ENCODE peak calls at places on chromosomes 13 and 19, in six cellular contexts. V, I, C, L, P and D are unnamed samples.

GRCh38 chr19:35090795-35091214 is 24.8 kb upstream of the FXYD3 start:
- DNase-seq in C (no peak), I (no peak), V (no peak), L (no peak), P (no peak), D (no peak)

GRCh38 chr19:40356681-40357595 is 8.4 kb downstream of the PLD3 start:
- DNase-seq in L (peak), C (no peak), I (no peak), P (no peak), V (peak), D (no peak)

GRCh38 chr13:110640591-110641029 is 25.3 kb downstream of the NAXD start:
- DNase-seq in L (peak), C (no peak), V (peak), P (peak), I (no peak), D (no peak)

GRCh38 chr13:47168086-47168485 is 271.2 kb upstream of the HTR2A start:
- DNase-seq in V (peak), L (peak), P (no peak), C (no peak), I (no peak), D (no peak)

GRCh38 chr13:71704650-71705049 is 162.4 kb downstream of the DACH1 start:
- DNase-seq in P (no peak), C (no peak), V (no peak), L (no peak), I (no peak), D (no peak)

GRCh38 chr19:14375055-14375581 is 6.1 kb upstream of the ADGRE5 start:
- DNase-seq in V (no peak), I (peak), L (no peak), P (peak), C (peak), D (no peak)

GRCh38 chr13:44713793-44714469 is 137.8 kb upstream of the TSC22D1 start:
- DNase-seq in P (no peak), V (peak), C (no peak), I (no peak), L (peak), D (no peak)

GRCh38 chr13:108850706-108851105 is 221.3 kb downstream of the MYO16 start:
- DNase-seq in P (no peak), L (no peak), I (no peak), C (no peak), V (no peak), D (no peak)

GRCh38 chr19:19115954-19116353 is 22.3 kb downstream of the TMEM161A start:
- DNase-seq in C (peak), P (peak), L (peak), I (peak), V (no peak), D (no peak)

GRCh38 chr19:13748169-13748884 is 16.0 kb upstream of the MRI1 start:
- DNase-seq in L (peak), V (peak), P (no peak), I (no peak), C (peak), D (no peak)

GRCh38 chr13:28355822-28356371 is 139.0 kb downstream of the FLT1 start:
- DNase-seq in L (peak), V (peak), C (no peak), I (no peak), P (no peak), D (no peak)

GRCh38 chr13:111210488-111210887 is 95.4 kb downstream of the ARHGEF7 start:
- DNase-seq in V (peak), P (peak), C (no peak), I (no peak), L (peak), D (no peak)

GRCh38 chr19:422213-422916 is 13.4 kb upstream of the C2CD4C start:
- DNase-seq in C (no peak), P (no peak), V (no peak), L (no peak), I (no peak), D (no peak)

GRCh38 chr13:38042771-38043170 is 173.2 kb upstream of the TRPC4 start:
- DNase-seq in C (no peak), V (peak), P (no peak), I (no peak), L (peak), D (no peak)

GRCh38 chr13:112809332-112810310 is 119.8 kb downstream of the ATP11A start:
- DNase-seq in V (no peak), L (no peak), C (no peak), P (no peak), I (no peak), D (no peak)

GRCh38 chr13:99527346-99527745 is 26.1 kb downstream of the TM9SF2 start:
- DNase-seq in V (no peak), L (no peak), I (no peak), P (no peak), C (no peak), D (no peak)

GRCh38 chr13:107192289-107192688 is 624.4 kb upstream of the ARGLU1 start:
- DNase-seq in V (peak), I (no peak), C (no peak), P (no peak), L (peak), D (no peak)

GRCh38 chr19:13539332-13539731 is 33.1 kb upstream of the CACNA1A start:
- DNase-seq in L (no peak), C (no peak), P (no peak), I (no peak), V (no peak), D (no peak)

GRCh38 chr13:44218501-44219240 is 155.0 kb upstream of the SERP2 start:
- DNase-seq in P (peak), L (peak), I (no peak), V (no peak), C (peak), D (peak)

GRCh38 chr13:106318941-106319411 is 216.5 kb downstream of the EFNB2 start:
- DNase-seq in I (no peak), C (no peak), V (peak), P (no peak), L (peak), D (no peak)

GRCh38 chr19:29680447-29680846 is 15.2 kb downstream of the PLEKHF1 start:
- DNase-seq in V (no peak), L (no peak), P (peak), C (peak), I (peak), D (no peak)

GRCh38 chr19:4443188-4443587 is 14.4 kb downstream of the UBXN6 start:
- DNase-seq in V (no peak), P (no peak), C (no peak), I (no peak), L (no peak), D (no peak)

GRCh38 chr13:45101327-45102018 is 18.8 kb upstream of the GTF2F2 start:
- DNase-seq in L (no peak), C (no peak), P (no peak), V (no peak), I (no peak), D (no peak)

GRCh38 chr19:9729162-9729561 is 39.4 kb downstream of the ZNF846 start:
- DNase-seq in V (no peak), I (no peak), P (no peak), C (no peak), L (no peak), D (no peak)

GRCh38 chr19:3849092-3849491 is 19.7 kb downstream of the ZFR2 start:
- DNase-seq in L (peak), I (peak), P (no peak), V (no peak), C (peak), D (no peak)

GRCh38 chr19:55638864-55639359 is 1.9 kb upstream of the ZNF580 start:
- DNase-seq in P (peak), I (peak), C (peak), L (peak), V (peak), D (no peak)
- TF ChIP-seq CTCF in P (no peak), I (peak), C (no peak), L (peak), V (peak), D (no peak)

DNA sequence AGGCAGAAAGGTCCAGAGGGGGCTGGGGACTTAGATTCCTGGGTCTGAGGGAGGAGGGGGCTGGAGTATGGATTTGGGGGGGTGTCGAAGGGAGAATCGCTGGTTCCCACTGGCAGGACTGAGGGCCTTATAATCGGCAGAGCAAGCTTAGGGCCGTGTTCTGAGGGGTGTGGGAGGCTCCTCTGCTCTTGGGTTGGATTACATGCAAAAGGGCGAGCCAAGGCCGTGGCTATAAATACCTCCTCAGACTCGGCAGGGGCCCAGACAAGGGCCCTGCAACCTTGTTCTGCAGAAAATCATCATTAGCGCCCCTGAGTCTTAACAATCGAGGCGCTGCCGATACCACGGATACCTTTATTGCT is 707 bp upstream of the MAMSTR start:
- DNase-seq in V (no peak), P (no peak), C (no peak), I (no peak), L (no peak), D (no peak)
- TF ChIP-seq CTCF in V (no peak), P (no peak), C (no peak), I (no peak), L (no peak), D (no peak)

DNA sequence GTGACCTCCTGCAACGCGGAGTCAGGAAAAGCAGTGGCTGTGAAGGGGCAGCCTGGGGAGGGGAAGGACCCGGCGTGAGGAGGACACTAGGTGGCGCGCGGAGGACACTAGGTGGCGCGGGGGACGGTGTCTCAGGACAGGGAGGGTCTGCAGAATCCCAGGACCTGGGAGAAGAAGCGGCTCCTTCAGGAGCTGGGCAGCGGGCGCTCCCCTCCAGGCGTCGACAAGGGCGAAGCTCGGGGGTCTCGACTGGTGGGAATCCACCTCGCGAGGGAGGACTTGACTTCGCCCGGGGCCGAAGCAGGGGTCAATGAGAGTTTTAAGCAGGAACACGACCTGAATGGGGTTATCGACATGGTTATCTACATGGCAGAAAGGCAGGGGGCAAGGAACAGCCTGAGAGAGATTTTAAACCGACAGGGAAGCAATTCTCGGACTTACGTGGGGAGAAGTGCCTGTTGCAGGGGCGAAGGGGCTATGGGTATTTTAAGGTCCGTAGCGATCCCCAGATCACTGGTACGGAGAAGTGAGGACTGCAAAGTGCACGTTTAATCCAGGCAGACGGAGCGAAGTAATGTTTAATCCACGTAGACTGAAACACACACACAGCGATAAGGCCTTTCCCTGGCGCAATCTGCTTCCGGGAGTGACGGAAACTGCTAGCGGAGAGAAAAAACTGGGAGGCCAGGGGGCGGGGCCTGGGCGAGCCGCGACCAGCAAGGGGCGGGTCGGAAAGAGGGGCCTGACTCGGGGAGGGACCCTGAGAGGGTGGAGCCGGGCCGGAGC is at the start of gene ZNF616:
- DNase-seq in C (peak), V (peak), L (peak), I (peak), P (peak), D (peak)
- TF ChIP-seq CTCF in C (peak), V (peak), L (peak), I (peak), P (peak), D (peak)

GRCh38 chr13:40013554-40013953 is 358.1 kb downstream of the COG6 start:
- DNase-seq in C (no peak), L (peak), P (no peak), I (no peak), V (no peak), D (no peak)

GRCh38 chr13:40016953-40017660 is 361.6 kb downstream of the COG6 start:
- DNase-seq in L (no peak), C (no peak), V (no peak), I (no peak), P (no peak), D (no peak)

DNA sequence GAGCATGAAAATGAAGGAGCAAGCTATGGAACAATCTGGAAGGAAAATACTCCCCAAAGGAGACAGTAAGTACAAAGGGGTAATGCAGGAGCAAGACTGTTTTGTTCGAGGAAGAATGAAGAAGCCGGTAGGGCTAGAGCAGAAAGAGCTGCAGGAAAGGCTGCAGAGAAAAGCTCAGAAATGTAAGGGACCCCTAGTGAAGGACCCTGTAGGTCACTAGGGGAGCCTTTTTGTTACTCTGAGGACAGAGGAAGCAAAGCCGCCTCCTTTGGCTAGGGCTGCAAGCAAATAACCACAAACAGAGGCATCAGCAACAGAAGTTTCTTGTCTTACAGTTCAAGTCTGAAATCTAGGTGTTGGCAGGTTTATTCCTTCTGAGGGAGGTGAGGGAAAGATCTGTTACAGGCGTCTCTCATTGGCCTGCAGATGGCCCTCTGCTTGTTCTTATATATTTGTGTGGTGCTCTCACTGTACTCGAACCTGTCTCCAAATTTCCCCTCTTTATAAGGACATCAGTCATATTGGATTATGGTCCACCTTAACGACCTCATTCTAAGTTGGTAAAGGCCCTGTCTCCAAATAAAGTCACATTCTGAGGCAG is 362.3 kb downstream of the COG6 start:
- DNase-seq in L (no peak), V (no peak), I (no peak), C (no peak), P (no peak), D (no peak)
- TF ChIP-seq CTCF in L (no peak), V (no peak), I (no peak), C (no peak), P (no peak), D (no peak)

GRCh38 chr19:45468159-45468651 is 409 bp downstream of the FOSB start:
- DNase-seq in C (no peak), V (no peak), I (peak), L (peak), P (no peak), D (no peak)
- TF ChIP-seq CTCF in C (no peak), V (no peak), I (no peak), L (peak), P (no peak), D (peak)

GRCh38 chr19:16659464-16659831 is 496 bp downstream of the SMIM7 start:
- DNase-seq in C (no peak), L (no peak), P (no peak), I (no peak), V (no peak), D (no peak)

GRCh38 chr19:16657384-16657783 is 2.6 kb downstream of the SMIM7 start:
- DNase-seq in V (no peak), C (no peak), I (no peak), P (no peak), L (no peak), D (no peak)

GRCh38 chr19:16660763-16661479 is at the start of gene TMEM38A:
- DNase-seq in V (no peak), P (peak), L (no peak), C (peak), I (peak), D (peak)

GRCh38 chr19:16661480-16662034 is 618 bp downstream of the TMEM38A start:
- DNase-seq in L (no peak), V (no peak), P (peak), C (peak), I (peak), D (no peak)

DNA sequence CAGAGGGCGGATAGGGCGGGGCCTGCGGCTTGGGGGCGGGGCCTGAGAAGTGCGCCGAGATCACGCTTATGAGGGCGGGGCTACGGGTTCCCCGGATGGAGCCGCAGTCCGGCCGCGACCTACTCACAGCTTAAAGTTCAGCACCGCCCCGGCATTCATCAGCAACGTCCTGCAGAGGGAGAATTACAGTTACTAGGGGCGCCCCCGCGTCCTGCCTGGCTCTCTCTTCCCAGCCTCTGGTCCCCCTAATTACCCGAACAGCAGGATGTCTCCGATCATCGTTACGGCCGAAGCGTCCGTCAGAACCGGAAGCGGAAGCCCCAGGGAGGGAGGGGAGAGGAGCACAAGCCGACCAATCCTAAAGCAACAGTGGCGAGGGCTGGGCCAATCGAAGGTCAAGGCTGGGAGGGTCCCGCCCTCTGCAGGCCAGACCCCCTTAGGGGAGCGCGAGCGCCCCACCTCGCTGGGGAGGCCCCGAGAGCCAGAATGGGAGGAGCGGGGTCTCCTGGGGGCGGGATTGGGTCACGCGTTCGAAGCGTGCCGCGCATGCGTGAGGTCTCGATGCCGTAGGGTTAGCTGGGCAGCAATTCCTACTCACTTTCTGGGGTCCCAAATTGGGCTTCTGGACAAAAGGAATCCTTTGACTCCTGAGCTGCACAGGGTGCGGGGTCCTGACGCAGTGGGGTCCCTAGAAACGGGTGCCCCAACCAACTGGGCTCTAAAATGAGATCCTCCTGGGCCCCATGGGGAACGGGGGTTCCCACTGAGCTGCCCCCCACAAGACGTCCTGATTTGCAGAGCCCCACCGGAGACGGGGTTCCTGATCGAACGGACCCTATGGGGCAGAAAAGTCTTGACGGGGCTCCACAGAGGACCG is at the start of gene SMIM7:
- DNase-seq in L (peak), I (peak), P (peak), C (peak), V (peak), D (peak)
- TF ChIP-seq CTCF in L (peak), I (no peak), P (no peak), C (no peak), V (peak), D (peak)

GRCh38 chr19:15584541-15585115 is 30.4 kb upstream of the CYP4F8 start:
- DNase-seq in C (peak), V (peak), L (peak), I (peak), P (peak), D (peak)
- TF ChIP-seq CTCF in C (peak), V (peak), L (peak), I (peak), P (peak), D (peak)

GRCh38 chr19:16836115-16836905 is 7.1 kb downstream of the SIN3B start:
- DNase-seq in C (peak), P (no peak), I (no peak), L (peak), V (peak), D (peak)

GRCh38 chr19:16834747-16835146 is 5.5 kb downstream of the SIN3B start:
- DNase-seq in C (no peak), I (no peak), L (no peak), V (peak), P (no peak), D (no peak)

GRCh38 chr19:16831531-16831930 is 2.3 kb downstream of the SIN3B start:
- DNase-seq in V (no peak), P (no peak), I (no peak), L (no peak), C (no peak), D (no peak)

GRCh38 chr19:16841391-16841926 is 12.3 kb downstream of the SIN3B start:
- DNase-seq in I (no peak), V (no peak), L (no peak), P (no peak), C (no peak), D (no peak)

GRCh38 chr19:16836906-16837362 is 7.7 kb downstream of the SIN3B start:
- DNase-seq in L (peak), I (no peak), V (no peak), P (no peak), C (no peak), D (no peak)
- TF ChIP-seq CTCF in L (no peak), I (no peak), V (no peak), P (no peak), C (no peak), D (no peak)

GRCh38 chr19:55311797-55312196 is 13.3 kb downstream of the TMEM150B start:
- DNase-seq in P (no peak), I (no peak), V (no peak), L (no peak), C (no peak), D (no peak)
- TF ChIP-seq CTCF in P (no peak), I (no peak), V (no peak), L (no peak), C (no peak), D (no peak)